ENCODE peak calls at places on chromosomes 6 and 20, in eight cellular contexts. F is right lobe of liver; T is left lung; Z is Panc1; A is CD8-positive, alpha-beta T cell; C is naive thymus-derived CD4-positive, alpha-beta T cell; D is lower lobe of right lung; S is heart right ventricle. H is an unnamed sample.

GRCh38 chr6:138307352-138307751 is 70.4 kb upstream of the SMIM28 start:
- ATAC-seq in D (no peak), C (no peak), T (no peak), A (no peak), S (peak), F (no peak), Z (no peak), H (no peak)

GRCh38 chr6:88442731-88443130 is 276.6 kb upstream of the CNR1 start:
- ATAC-seq in Z (no peak), S (no peak), A (no peak), D (peak), C (no peak), T (no peak), F (peak), H (no peak)

GRCh38 chr6:169428532-169428931 is 174.9 kb upstream of the THBS2 start:
- ATAC-seq in D (peak), S (peak), T (peak), A (no peak), Z (no peak), C (no peak), F (no peak), H (no peak)

GRCh38 chr6:11317885-11318771 is 85.7 kb upstream of the NEDD9 start:
- ATAC-seq in A (peak), Z (no peak), C (peak), S (peak), D (peak), T (peak), F (peak), H (peak)

GRCh38 chr6:43669050-43669921 is 18.3 kb downstream of the MRPS18A start:
- ATAC-seq in Z (peak), S (peak), A (no peak), C (no peak), D (peak), T (peak), F (no peak), H (peak)

GRCh38 chr20:52098186-52098585 is 93.4 kb downstream of the ZFP64 start:
- ATAC-seq in A (no peak), F (no peak), T (no peak), S (no peak), D (no peak), Z (no peak), C (no peak), H (no peak)

GRCh38 chr20:42887281-42887680 is 302.4 kb downstream of the PTPRT start:
- ATAC-seq in S (no peak), A (no peak), Z (no peak), C (no peak), D (no peak), F (no peak), T (no peak), H (no peak)

GRCh38 chr6:151609146-151609962 is 115.5 kb downstream of the CCDC170 start:
- ATAC-seq in D (no peak), F (no peak), A (no peak), S (peak), C (no peak), Z (no peak), T (peak), H (peak)

GRCh38 chr6:169454204-169454871 is 200.7 kb upstream of the THBS2 start:
- ATAC-seq in D (peak), Z (no peak), S (no peak), F (no peak), C (no peak), A (no peak), T (peak), H (peak)

GRCh38 chr6:53912661-53913060 is 117.9 kb downstream of the LRRC1 start:
- ATAC-seq in C (no peak), D (no peak), A (no peak), S (no peak), F (no peak), Z (no peak), T (no peak), H (no peak)

GRCh38 chr6:10759312-10759839 is 11.8 kb downstream of the TMEM14B start:
- ATAC-seq in S (peak), A (peak), T (peak), F (peak), C (peak), D (peak), Z (peak), H (no peak)

GRCh38 chr20:14700641-14700965 is 363.2 kb upstream of the FLRT3 start:
- ATAC-seq in C (no peak), S (no peak), F (peak), Z (no peak), D (no peak), A (no peak), T (no peak), H (no peak)

GRCh38 chr20:5540091-5540490 is 210.1 kb upstream of the SHLD1 start:
- ATAC-seq in T (no peak), D (no peak), Z (no peak), C (no peak), F (no peak), S (no peak), A (no peak), H (no peak)

GRCh38 chr6:99252421-99252820 is 97.1 kb downstream of the FAXC start:
- ATAC-seq in F (no peak), Z (no peak), D (no peak), T (no peak), C (no peak), S (no peak), A (no peak), H (no peak)

GRCh38 chr6:98942263-98942803 is 5.4 kb downstream of the FBXL4 start:
- ATAC-seq in A (no peak), Z (no peak), D (no peak), T (no peak), C (no peak), F (no peak), S (no peak), H (no peak)

GRCh38 chr6:44201200-44201599 is 15.5 kb upstream of the MYMX start:
- ATAC-seq in D (no peak), T (peak), S (no peak), A (no peak), F (no peak), Z (no peak), C (no peak), H (no peak)

GRCh38 chr6:16737389-16737788 is 23.9 kb downstream of the ATXN1 start:
- ATAC-seq in Z (no peak), A (no peak), F (peak), C (no peak), T (peak), S (peak), D (no peak), H (no peak)

GRCh38 chr6:134455319-134455718 is 137.4 kb upstream of the SGK1 start:
- ATAC-seq in S (no peak), Z (no peak), F (no peak), A (no peak), D (no peak), T (no peak), C (no peak), H (no peak)

GRCh38 chr6:134453792-134454510 is 136.0 kb upstream of the SGK1 start:
- ATAC-seq in T (no peak), F (peak), A (no peak), C (no peak), S (no peak), D (no peak), Z (no peak), H (no peak)

GRCh38 chr6:134452901-134453300 is 135.0 kb upstream of the SGK1 start:
- ATAC-seq in D (no peak), F (no peak), S (no peak), Z (no peak), C (no peak), T (no peak), A (peak), H (no peak)

GRCh38 chr6:134456284-134456683 is 138.4 kb upstream of the SGK1 start:
- ATAC-seq in D (no peak), C (no peak), F (no peak), S (no peak), Z (no peak), A (peak), T (no peak), H (no peak)

GRCh38 chr6:134454794-134455193 is 136.9 kb upstream of the SGK1 start:
- ATAC-seq in S (no peak), Z (no peak), F (no peak), C (no peak), T (no peak), D (no peak), A (no peak), H (no peak)
- H3K4me3 ChIP-seq in S (no peak), Z (no peak), F (no peak), C (no peak), T (no peak), D (no peak), A (no peak), H (no peak)

GRCh38 chr20:48620486-48621255 is 207.1 kb downstream of the PREX1 start:
- ATAC-seq in C (peak), Z (peak), D (peak), S (peak), T (peak), A (peak), F (peak), H (peak)
- H3K4me3 ChIP-seq in C (peak), Z (peak), D (peak), S (peak), T (peak), A (no peak), F (peak), H (peak)

GRCh38 chr20:35734777-35735649 is 7.0 kb downstream of the RBM39 start:
- ATAC-seq in D (no peak), C (no peak), S (no peak), Z (no peak), T (no peak), A (no peak), F (no peak), H (no peak)
- H3K4me3 ChIP-seq in D (peak), C (peak), S (no peak), Z (no peak), T (no peak), A (peak), F (no peak), H (no peak)

DNA sequence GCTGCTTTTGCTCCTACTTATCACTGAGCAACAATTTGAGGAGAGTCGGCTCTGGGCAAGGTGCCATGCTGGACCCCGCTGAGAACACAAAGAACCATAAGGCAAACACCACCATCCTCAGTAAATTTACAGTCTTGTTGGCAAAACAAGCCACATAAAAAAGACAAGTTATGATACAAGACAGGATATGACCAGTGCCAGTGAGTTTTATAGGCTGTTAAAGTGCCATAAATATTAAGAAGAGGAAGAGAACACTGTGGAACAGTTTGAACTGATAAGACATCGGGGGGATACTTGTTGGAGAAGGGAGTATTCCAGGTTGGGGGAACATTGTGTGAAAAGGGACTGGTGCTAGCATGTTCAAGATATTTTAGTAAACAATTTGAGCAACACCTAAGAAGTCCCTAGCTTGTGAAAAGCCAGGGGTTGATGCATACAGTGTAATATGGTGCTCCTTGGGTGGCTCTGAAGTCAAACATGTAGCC is 25.3 kb upstream of the RIPOR2 start:
- ATAC-seq in T (no peak), Z (no peak), S (no peak), D (no peak), C (peak), A (peak), F (no peak), H (no peak)
- H3K4me3 ChIP-seq in T (no peak), Z (no peak), S (no peak), D (no peak), C (peak), A (peak), F (no peak), H (no peak)

DNA sequence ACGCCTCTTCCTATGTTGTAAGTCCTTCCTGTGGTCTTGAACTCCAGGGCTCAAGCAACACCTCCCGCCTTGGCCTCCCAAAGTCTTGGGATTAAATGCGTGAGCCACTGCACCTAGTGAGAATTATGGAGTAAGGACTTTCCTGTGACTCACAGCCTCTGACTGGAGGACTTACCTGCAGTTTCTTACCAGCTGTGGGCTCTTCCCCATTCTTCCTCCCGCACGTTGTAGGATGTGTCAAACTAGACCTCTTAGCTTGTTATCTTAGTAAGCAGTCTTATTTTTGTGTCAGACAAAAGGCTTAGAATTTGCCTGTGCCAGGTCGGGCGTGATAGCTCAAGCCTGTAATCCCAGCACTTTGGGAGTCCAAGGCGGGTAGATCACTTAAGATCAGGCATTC is 30.9 kb downstream of the BAK1 start:
- ATAC-seq in Z (no peak), F (no peak), S (no peak), A (no peak), D (no peak), T (no peak), C (no peak), H (no peak)
- H3K4me3 ChIP-seq in Z (no peak), F (no peak), S (no peak), A (no peak), D (no peak), T (no peak), C (no peak), H (no peak)

H was measured in gastroesophageal sphincter.